ENCODE peak calls at places on chromosomes 1 and 21, in four cellular contexts. One of them, this sample, is unnamed.

GRCh38 chr1:1020000-1020404 is at the start of gene AGRN:
- DNase-seq in WTC11: no peak
- DNase-seq in K562: no peak
- DNase-seq in GM12878: no peak
- DNase-seq in this sample: peak

GRCh38 chr1:119139857-119140176 is 636 bp downstream of the WARS2 start:
- DNase-seq in WTC11: no peak
- DNase-seq in K562: peak
- DNase-seq in GM12878: no peak
- DNase-seq in this sample: no peak

GRCh38 chr1:7573481-7573880 is 197.6 kb upstream of the VAMP3 start:
- DNase-seq in WTC11: no peak
- DNase-seq in K562: no peak
- DNase-seq in GM12878: no peak
- DNase-seq in this sample: no peak

GRCh38 chr1:224082146-224082545 is 31.8 kb upstream of the FBXO28 start:
- DNase-seq in WTC11: no peak
- DNase-seq in K562: no peak
- DNase-seq in GM12878: no peak
- DNase-seq in this sample: no peak

GRCh38 chr1:171103862-171104261 is 13.2 kb downstream of the FMO3 start:
- DNase-seq in WTC11: no peak
- DNase-seq in K562: no peak
- DNase-seq in GM12878: no peak
- DNase-seq in this sample: no peak

GRCh38 chr1:208910161-208910560 is 666.0 kb upstream of the PLXNA2 start:
- DNase-seq in WTC11: no peak
- DNase-seq in K562: no peak
- DNase-seq in GM12878: no peak
- DNase-seq in this sample: no peak

GRCh38 chr1:8687053-8687452 is 130.4 kb downstream of the RERE start:
- DNase-seq in WTC11: no peak
- DNase-seq in K562: no peak
- DNase-seq in GM12878: no peak
- DNase-seq in this sample: no peak

GRCh38 chr1:154881820-154882535 is 11.9 kb upstream of the KCNN3 start:
- DNase-seq in WTC11: no peak
- DNase-seq in K562: no peak
- DNase-seq in GM12878: no peak
- DNase-seq in this sample: no peak

GRCh38 chr1:33117440-33118085 is 36.6 kb downstream of the AZIN2 start:
- DNase-seq in WTC11: no peak
- DNase-seq in K562: no peak
- DNase-seq in GM12878: no peak
- DNase-seq in this sample: no peak

GRCh38 chr21:22791376-22791775 is 1793.2 kb downstream of the NCAM2 start:
- DNase-seq in WTC11: no peak
- DNase-seq in K562: no peak
- DNase-seq in GM12878: no peak
- DNase-seq in this sample: no peak

GRCh38 chr1:116496380-116496779 is 74.4 kb downstream of the CD58 start:
- DNase-seq in WTC11: no peak
- DNase-seq in K562: no peak
- DNase-seq in GM12878: no peak
- DNase-seq in this sample: no peak

GRCh38 chr1:30010506-30011106 is 712.8 kb downstream of the MATN1 start:
- DNase-seq in WTC11: no peak
- DNase-seq in K562: no peak
- DNase-seq in GM12878: no peak
- DNase-seq in this sample: no peak

GRCh38 chr1:165639821-165640623 is 9.0 kb downstream of the MGST3 start:
- DNase-seq in WTC11: no peak
- DNase-seq in K562: no peak
- DNase-seq in GM12878: no peak
- DNase-seq in this sample: no peak

GRCh38 chr1:12539705-12540579 is 78.1 kb downstream of the DHRS3 start:
- DNase-seq in WTC11: peak
- DNase-seq in K562: no peak
- DNase-seq in GM12878: no peak
- DNase-seq in this sample: no peak
- TF ChIP-seq USF1 in WTC11: no peak
- TF ChIP-seq USF1 in K562: no peak
- TF ChIP-seq USF1 in GM12878: no peak
- TF ChIP-seq USF1 in this sample: no peak

GRCh38 chr1:160637065-160637464 is 9.8 kb downstream of the SLAMF1 start:
- DNase-seq in WTC11: no peak
- DNase-seq in K562: no peak
- DNase-seq in GM12878: no peak
- DNase-seq in this sample: no peak

GRCh38 chr1:160633330-160633903 is 13.4 kb downstream of the SLAMF1 start:
- DNase-seq in WTC11: no peak
- DNase-seq in K562: no peak
- DNase-seq in GM12878: no peak
- DNase-seq in this sample: no peak

GRCh38 chr1:160636076-160636475 is 10.8 kb downstream of the SLAMF1 start:
- DNase-seq in WTC11: no peak
- DNase-seq in K562: no peak
- DNase-seq in GM12878: no peak
- DNase-seq in this sample: no peak

GRCh38 chr1:160636547-160636946 is 10.3 kb downstream of the SLAMF1 start:
- DNase-seq in WTC11: no peak
- DNase-seq in K562: no peak
- DNase-seq in GM12878: no peak
- DNase-seq in this sample: no peak

GRCh38 chr1:160634543-160635491 is 12.0 kb downstream of the SLAMF1 start:
- DNase-seq in WTC11: no peak
- DNase-seq in K562: no peak
- DNase-seq in GM12878: no peak
- DNase-seq in this sample: no peak
- TF ChIP-seq USF1 in WTC11: no peak
- TF ChIP-seq USF1 in K562: no peak
- TF ChIP-seq USF1 in GM12878: no peak
- TF ChIP-seq USF1 in this sample: no peak

GRCh38 chr21:40717008-40717407 is 129.9 kb downstream of the DSCAM start:
- DNase-seq in WTC11: no peak
- DNase-seq in K562: no peak
- DNase-seq in GM12878: no peak
- DNase-seq in this sample: no peak

GRCh38 chr21:40719615-40720014 is 127.3 kb downstream of the DSCAM start:
- DNase-seq in WTC11: no peak
- DNase-seq in K562: no peak
- DNase-seq in GM12878: no peak
- DNase-seq in this sample: no peak

DNA sequence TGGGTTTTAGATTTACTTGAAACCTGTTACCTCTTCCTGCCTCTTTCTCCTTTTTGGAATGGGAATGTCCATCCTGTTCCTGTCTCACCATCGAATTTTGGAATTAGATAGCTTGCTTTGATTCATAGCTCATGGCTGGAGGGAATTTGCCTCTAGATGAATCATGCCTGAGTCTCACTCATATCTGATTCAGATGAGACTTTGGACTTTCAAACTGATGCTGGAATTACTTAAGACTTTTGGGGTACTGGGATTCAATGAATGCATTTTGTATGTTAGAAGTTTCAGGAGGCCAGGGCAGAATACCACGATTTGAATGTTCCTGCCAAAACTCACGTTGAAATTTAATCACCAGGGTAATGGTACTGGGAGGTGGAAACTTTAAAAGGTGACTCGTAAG is 132.4 kb downstream of the DSCAM start:
- DNase-seq in WTC11: no peak
- DNase-seq in K562: no peak
- DNase-seq in GM12878: no peak
- DNase-seq in this sample: no peak
- TF ChIP-seq USF1 in WTC11: no peak
- TF ChIP-seq USF1 in K562: no peak
- TF ChIP-seq USF1 in GM12878: no peak
- TF ChIP-seq USF1 in this sample: no peak

GRCh38 chr1:228364706-228365213 is 41.9 kb downstream of the TRIM11 start:
- DNase-seq in WTC11: peak
- DNase-seq in K562: no peak
- DNase-seq in GM12878: no peak
- DNase-seq in this sample: no peak

GRCh38 chr1:228365321-228366061 is 41.1 kb downstream of the TRIM11 start:
- DNase-seq in WTC11: peak
- DNase-seq in K562: no peak
- DNase-seq in GM12878: no peak
- DNase-seq in this sample: no peak

GRCh38 chr1:228362884-228363450 is 43.7 kb downstream of the TRIM11 start:
- DNase-seq in WTC11: no peak
- DNase-seq in K562: no peak
- DNase-seq in GM12878: no peak
- DNase-seq in this sample: no peak

GRCh38 chr1:228363686-228364067 is 43.0 kb downstream of the TRIM11 start:
- DNase-seq in WTC11: peak
- DNase-seq in K562: no peak
- DNase-seq in GM12878: no peak
- DNase-seq in this sample: no peak

DNA sequence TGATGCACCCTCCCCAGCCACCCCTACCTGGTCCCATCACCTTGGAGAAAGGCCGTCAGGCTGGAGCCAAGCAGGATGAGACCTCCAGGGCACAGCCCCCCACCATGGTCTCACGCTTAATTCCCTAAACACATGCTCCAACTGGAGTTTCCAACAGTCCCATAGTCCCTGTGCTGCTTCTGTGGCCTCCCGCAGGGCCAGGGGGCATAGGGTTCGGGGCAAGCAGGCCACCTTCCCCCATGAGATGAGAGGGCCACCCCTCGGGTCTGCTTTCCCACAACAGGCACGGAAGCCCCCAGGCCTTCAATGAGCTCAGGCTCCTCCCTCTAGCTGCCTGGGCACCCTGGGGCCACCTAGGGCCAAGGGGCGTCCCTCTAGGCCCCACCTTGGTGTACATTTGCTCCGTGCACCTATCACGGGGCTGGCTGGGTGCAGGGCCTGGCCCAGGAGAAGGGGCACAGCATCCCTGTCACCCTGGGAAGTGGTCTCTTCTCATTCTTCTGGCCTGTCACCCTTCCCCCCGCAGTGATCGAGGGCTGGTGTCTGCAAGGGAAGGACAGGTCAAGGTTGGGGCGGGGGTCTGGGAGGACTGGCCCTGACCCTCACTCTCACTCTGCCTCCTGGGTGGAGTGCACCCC is 42.4 kb downstream of the TRIM11 start:
- DNase-seq in WTC11: peak
- DNase-seq in K562: no peak
- DNase-seq in GM12878: no peak
- DNase-seq in this sample: no peak
- TF ChIP-seq USF1 in WTC11: no peak
- TF ChIP-seq USF1 in K562: no peak
- TF ChIP-seq USF1 in GM12878: no peak
- TF ChIP-seq USF1 in this sample: no peak

DNA sequence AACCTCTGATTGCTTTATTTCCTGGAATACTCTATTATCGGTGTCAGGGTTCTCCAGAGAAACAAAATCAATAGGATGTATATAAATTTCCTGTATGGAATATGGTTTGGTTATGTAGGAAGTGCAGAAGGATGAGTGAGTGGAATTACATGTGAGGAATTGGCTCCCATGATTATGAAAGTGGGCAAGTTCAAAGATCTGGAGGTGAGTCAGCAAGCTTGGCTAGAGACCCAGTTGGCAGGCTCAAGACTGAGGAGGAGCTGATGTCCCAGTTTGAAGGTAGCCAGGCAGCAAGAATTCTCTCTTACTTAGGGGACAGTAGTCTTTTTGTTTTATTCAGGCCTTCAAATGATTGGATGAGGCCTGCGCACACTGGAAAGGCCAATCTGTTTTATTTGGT is 57.5 kb downstream of the MAP3K7CL start:
- DNase-seq in WTC11: no peak
- DNase-seq in K562: no peak
- DNase-seq in GM12878: no peak
- DNase-seq in this sample: no peak
- TF ChIP-seq USF1 in WTC11: no peak
- TF ChIP-seq USF1 in K562: no peak
- TF ChIP-seq USF1 in GM12878: no peak
- TF ChIP-seq USF1 in this sample: no peak

DNA sequence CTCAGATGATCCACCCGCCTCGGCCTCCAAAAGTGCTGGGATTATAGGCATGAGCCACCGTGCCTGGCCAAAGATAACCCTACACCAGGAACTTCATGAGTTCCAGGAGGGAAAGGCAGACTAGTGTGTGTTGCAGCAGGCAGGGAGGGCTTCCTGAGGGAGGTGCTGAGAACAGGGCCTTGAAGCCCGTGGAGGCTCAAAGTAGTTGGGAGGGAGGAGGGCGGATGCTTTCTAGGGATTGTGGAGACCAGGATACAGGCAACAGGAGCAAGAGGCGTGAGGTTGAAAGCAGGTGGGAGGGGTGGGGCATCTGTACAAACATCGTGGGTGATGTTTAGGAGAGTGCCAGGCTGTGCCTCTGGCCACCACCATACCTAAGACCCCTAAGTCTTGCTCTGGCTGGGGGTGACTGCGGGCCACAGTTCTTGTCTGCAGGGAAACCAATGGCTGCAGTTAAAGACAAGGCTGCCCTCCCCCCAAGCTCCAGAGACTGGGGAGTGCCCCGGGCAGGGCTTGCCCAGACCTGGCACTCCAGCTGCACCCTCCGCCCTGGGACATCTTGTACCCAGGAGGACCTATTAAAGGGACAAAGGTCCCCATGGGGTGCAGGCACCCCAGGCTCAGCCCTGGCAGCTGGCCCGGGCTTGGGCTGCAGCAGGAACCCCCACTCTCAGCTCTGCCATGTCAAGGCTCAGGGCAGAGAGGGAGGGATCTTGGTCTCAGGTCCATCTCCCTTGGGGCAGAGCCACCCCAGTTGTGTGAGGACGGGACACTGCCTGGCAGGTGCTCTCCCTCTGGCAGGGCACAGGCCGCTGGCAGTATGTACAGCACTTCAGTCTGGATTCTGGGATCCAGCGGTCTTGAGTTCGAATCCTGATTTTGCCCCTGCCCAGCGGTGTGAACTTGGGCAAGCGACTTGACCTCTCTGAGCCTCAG is 22.1 kb upstream of the CASZ1 start:
- DNase-seq in WTC11: no peak
- DNase-seq in K562: no peak
- DNase-seq in GM12878: no peak
- DNase-seq in this sample: no peak
- TF ChIP-seq USF1 in WTC11: no peak
- TF ChIP-seq USF1 in K562: no peak
- TF ChIP-seq USF1 in GM12878: no peak
- TF ChIP-seq USF1 in this sample: no peak

DNA sequence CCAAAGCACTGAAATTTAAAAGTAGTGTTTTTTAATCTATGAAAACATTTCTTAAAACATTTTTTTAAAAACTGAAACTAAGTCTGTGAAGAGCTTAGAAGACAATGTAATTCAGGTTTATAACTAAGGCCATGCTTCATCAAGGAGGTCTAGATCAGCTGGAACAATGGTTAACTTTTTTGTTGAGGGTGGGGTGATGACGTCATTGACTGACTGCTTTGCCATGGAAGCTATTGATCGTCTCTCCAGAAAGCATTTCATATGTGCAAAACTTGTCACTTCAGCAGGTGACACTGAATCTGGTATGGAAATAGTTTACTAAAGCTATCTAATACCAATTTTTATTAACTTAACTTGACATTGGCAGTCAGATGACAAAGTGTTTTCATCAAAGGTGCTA is 21.0 kb downstream of the RAVER2 start:
- DNase-seq in WTC11: no peak
- DNase-seq in K562: peak
- DNase-seq in GM12878: no peak
- DNase-seq in this sample: no peak
- TF ChIP-seq USF1 in WTC11: no peak
- TF ChIP-seq USF1 in K562: no peak
- TF ChIP-seq USF1 in GM12878: no peak
- TF ChIP-seq USF1 in this sample: no peak

This sample was measured in SK-N-SH.